ENCODE peak calls at places on chromosomes 1 and 21, in four cellular contexts. H, P, L and C are unnamed samples.
A peak's percentile ranks its signal among the peaks of the same experiment; 100 is the strongest.

GRCh38 chr1:165241952-165242351 is 114.6 kb downstream of the LMX1A start:
- DNase-seq in H (no peak), P (no peak), L (no peak), C (no peak)

GRCh38 chr1:40818264-40818961 is 34.8 kb downstream of the KCNQ4 start:
- DNase-seq in H (no peak), P (no peak), L (peak; percentile 84), C (no peak)

GRCh38 chr1:7420098-7420445 is 351.0 kb upstream of the VAMP3 start:
- DNase-seq in H (no peak), P (no peak), L (no peak), C (no peak)

GRCh38 chr1:44044071-44044801 is 13.0 kb upstream of the SLC6A9 start:
- DNase-seq in H (peak; percentile 77), P (no peak), L (no peak), C (no peak)

GRCh38 chr21:46568562-46568961 is 36.3 kb downstream of the S100B start:
- DNase-seq in H (no peak), P (no peak), L (no peak), C (no peak)

GRCh38 chr1:159881930-159882839 is 17.8 kb downstream of the CFAP45 start:
- DNase-seq in H (peak; percentile 100), P (peak; percentile 95), L (no peak), C (peak; percentile 98)

GRCh38 chr1:244046907-244047738 is 4.0 kb upstream of the ZBTB18 start:
- DNase-seq in H (peak; percentile 18), P (peak; percentile 45), L (no peak), C (peak; percentile 55)

GRCh38 chr1:76961181-76961580 is 93.9 kb downstream of the ST6GALNAC5 start:
- DNase-seq in H (no peak), P (no peak), L (no peak), C (no peak)

GRCh38 chr1:53992085-53992874 is 25.7 kb downstream of the LDLRAD1 start:
- DNase-seq in H (no peak), P (no peak), L (no peak), C (no peak)

DNA sequence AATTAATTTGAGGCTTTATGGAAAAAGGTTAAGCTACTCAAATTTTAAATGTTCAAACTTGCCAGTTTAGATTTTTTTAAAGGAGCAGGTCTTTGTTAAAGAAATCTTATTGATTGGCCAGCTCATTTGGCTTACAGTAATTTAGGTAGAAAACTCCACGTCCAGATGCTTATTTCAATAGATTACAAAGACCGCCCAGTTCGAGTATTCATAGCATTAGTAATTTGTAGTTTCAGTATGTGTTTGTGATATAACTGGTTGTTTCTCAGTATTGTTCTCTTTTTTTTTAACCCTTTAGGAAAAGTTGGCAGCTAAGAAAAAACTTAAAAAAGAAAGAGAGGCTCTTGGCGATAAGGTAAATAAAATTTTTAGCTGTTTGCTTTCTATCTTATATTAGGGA is 1.6 kb downstream of the RPF1 start:
- DNase-seq in H (no peak), P (no peak), L (no peak), C (no peak)
- H3K4me3 ChIP-seq in H (peak overlapping the region; percentile 84), P (no peak overlapping the region), L (peak overlapping the region; percentile 77), C (no peak overlapping the region)

DNA sequence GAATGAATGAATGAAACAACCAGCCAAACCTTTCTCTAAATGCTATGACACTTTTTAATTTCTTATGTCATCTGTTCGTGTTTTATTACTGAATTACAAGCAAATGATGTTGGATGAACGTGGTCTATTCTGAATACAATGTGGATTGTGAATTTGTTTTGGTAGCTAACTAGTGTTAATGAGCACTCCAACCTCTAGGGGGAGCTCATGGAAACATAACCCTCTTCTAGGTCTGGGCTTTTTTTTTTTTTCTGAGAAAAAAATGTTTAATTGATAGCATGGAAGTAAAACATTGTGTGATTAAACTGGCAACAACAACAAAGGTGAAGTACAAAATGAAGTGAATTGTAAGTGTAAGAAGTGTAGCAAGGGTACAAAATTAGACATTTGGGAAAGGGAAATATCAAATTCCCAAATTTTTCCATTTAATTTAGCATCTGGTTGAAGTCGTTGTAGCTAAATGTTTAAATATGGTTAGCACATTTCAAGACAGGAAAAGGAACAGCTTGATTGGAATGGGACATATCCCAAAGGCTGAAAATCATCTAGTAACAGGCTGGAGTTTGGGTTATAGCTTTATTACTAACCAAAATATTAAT is 42.6 kb upstream of the PTGS2 start:
- DNase-seq in H (peak; percentile 57), P (peak; percentile 73), L (peak; percentile 57), C (peak; percentile 38)
- TF ChIP-seq CTCF in H (peak; percentile 70), P (peak; percentile 63), L (peak; percentile 88), C (peak; percentile 72)

DNA sequence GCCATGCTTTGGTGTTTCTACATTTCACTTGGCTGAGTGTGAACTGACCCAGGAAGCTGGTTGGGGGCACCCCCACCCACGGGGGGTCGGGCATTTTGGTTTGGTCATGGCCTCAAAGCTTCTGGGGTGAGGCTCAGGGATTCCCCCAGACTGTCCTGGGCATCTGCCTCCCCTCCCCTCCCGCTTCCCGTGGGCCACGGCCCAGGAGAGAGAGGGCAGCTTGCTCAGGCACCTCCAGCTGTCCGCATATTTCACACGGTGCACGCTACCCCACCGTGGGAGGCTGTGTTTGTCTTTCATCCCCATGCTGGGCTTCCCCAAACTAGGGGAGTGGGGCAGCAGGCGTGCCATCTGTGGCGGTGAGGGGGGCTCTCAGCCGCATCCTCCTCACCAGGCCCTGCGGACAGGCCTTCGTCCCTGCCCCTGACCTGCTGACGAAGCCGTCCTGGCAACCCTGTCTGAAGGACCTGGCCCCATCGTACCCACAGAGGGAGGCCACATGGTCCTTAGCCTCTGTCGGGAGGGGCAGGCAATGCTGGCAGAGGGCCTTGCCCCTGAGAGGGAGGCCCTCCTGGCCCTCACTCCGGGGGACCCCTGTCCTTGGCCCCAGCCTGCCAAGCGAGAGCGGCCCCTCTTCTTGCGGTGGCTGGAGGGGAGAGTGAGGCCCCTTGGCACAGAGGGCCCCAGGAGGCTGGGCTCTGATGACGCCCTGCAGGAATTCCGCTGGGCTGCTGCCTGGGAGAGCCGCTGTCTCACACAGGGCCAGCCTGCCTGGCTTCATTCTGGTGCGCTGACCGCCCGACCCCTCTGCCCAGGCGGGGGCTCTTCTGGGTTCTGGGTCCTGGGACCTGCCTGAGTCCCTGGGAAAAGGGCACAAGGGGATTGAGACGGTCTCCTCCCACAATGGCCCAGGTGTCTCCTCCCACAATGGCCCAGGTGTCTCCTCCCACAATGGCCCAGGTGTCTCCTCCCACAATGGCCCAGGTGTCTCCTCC is 22.1 kb downstream of the TP73 start:
- DNase-seq in H (no peak), P (no peak), L (no peak), C (no peak)
- H3K4me3 ChIP-seq in H (no peak overlapping the region), P (no peak overlapping the region), L (no peak overlapping the region), C (no peak overlapping the region)

GRCh38 chr1:156959414-156959813 is 39.0 kb downstream of the LRRC71 start:
- DNase-seq in H (no peak), P (no peak), L (no peak), C (peak; percentile 20)

GRCh38 chr1:156963621-156964020 is 43.2 kb downstream of the LRRC71 start:
- DNase-seq in H (no peak), P (no peak), L (peak; percentile 66), C (no peak)

GRCh38 chr1:156958247-156958714 is 37.8 kb downstream of the LRRC71 start:
- DNase-seq in H (peak; percentile 52), P (no peak), L (no peak), C (no peak)

GRCh38 chr1:156964431-156964830 is 44.0 kb downstream of the LRRC71 start:
- DNase-seq in H (no peak), P (no peak), L (no peak), C (no peak)

DNA sequence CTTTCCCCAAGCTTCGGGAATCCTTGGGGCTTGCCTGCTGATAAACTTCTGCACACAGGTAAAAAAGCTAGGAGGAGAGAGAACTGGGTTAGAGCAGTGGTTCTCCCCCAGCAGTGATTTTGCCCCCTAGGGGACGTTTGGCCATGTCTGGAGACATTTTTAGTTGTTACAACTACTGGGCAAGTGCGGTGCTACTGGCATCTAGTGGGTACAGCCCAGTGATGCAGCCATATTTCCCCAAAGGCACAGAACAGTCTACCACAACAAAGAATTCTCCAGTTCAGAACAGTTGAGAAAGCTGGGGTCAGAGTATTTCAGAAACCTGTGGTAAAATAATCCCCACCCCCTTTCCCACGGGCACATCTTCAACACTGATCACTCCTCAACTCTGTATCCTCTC is 41.3 kb downstream of the LRRC71 start:
- DNase-seq in H (peak; percentile 44), P (no peak), L (peak; percentile 59), C (no peak)
- TF ChIP-seq CTCF in H (peak; percentile 78), P (peak; percentile 49), L (peak; percentile 80), C (peak; percentile 25)

DNA sequence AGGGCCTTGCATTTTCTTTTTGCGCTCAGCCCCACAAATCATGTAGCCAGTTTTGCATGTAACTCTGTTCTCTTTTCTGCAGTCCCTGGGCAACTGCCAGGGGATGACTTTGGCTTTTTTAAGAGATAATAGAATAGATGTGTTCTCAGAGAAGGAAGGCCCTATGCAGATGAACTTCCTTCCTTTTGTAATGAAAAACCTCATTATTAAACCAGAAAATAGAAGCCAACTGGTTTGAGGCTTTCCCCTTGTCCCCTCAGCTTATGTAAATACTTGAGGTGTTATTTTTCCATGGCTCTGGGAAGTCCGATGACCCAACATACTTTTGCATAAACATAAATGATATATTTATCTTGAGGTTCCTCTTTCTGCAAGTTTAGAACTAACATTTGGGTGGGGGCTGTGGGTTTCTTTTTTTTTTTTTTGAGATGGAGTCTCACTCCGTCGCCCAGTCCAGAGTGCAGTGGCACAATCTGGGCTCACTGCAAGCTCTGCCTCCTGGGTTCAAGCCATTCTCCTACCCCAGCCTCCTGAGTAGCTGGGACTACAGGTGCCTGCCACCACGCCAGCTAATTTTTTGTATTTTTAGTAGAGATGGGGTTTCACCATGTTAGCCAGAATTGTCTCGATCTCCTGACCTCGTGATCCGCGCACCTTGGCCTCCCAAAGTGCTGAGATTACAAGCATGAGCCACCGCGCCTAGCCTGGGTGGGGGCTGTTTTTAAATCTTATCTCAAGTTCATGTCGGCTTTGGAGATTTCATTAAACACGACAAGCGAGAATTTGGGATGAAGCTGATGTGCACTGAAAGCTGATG is 14.4 kb upstream of the FCRL5 start:
- DNase-seq in H (no peak), P (no peak), L (peak; percentile 91), C (no peak)
- H3K4me3 ChIP-seq in H (no peak overlapping the region), P (no peak overlapping the region), L (peak overlapping the region; percentile 44), C (no peak overlapping the region)

GRCh38 chr1:167374014-167374413 is 144.3 kb downstream of the CD247 start:
- DNase-seq in H (no peak), P (no peak), L (no peak), C (no peak)
- TF ChIP-seq CTCF in H (no peak), P (no peak), L (no peak), C (no peak)